ENCODE peak calls at places on chromosome 5, in six cellular contexts. C is CD8-positive, alpha-beta T cell; J is fibroblast of lung; U is thyroid gland; V is kidney; W is pancreas. X is an unnamed sample. For H3K4me1, the result is how much of the 10 kb centered on the place peaks cover.

GRCh38 chr5:158740358-158740757 is 359.4 kb downstream of the EBF1 start:
- DNase-seq in C (no peak), J (no peak), U (no peak), V (no peak), W (no peak), X (no peak)

GRCh38 chr5:58860680-58861079 is 277.8 kb downstream of the RAB3C start:
- DNase-seq in C (no peak), J (peak), U (no peak), V (no peak), W (no peak), X (no peak)

GRCh38 chr5:163712011-163712410 is 206.6 kb downstream of the MAT2B start:
- DNase-seq in C (no peak), J (no peak), U (no peak), V (no peak), W (no peak), X (no peak)

GRCh38 chr5:11620172-11620571 is 284.1 kb downstream of the CTNND2 start:
- DNase-seq in C (no peak), J (no peak), U (no peak), V (no peak), W (no peak), X (no peak)

GRCh38 chr5:39283231-39283818 is 64.0 kb upstream of the FYB1 start:
- DNase-seq in C (peak), J (peak), U (peak), V (no peak), W (no peak), X (peak)

GRCh38 chr5:43042176-43042625 is 2.1 kb upstream of the ANXA2R start:
- DNase-seq in C (peak), J (peak), U (peak), V (peak), W (peak), X (no peak)

GRCh38 chr5:138989720-138990119 is 114.6 kb upstream of the LRRTM2 start:
- DNase-seq in C (no peak), J (peak), U (no peak), V (no peak), W (no peak), X (no peak)

GRCh38 chr5:131268758-131269370 is 5.0 kb downstream of the CDC42SE2 start:
- DNase-seq in C (no peak), J (peak), U (peak), V (no peak), W (no peak), X (no peak)

GRCh38 chr5:72849546-72849945 is 33.1 kb downstream of the TNPO1 start:
- DNase-seq in C (no peak), J (no peak), U (no peak), V (no peak), W (no peak), X (no peak)

GRCh38 chr5:15807861-15808260 is 307.9 kb downstream of the FBXL7 start:
- DNase-seq in C (no peak), J (peak), U (no peak), V (no peak), W (no peak), X (no peak)

GRCh38 chr5:147276497-147276896 is 41.7 kb downstream of the STK32A start:
- DNase-seq in C (no peak), J (no peak), U (no peak), V (no peak), W (no peak), X (no peak)

GRCh38 chr5:1834022-1834551 is 32.9 kb downstream of the NDUFS6 start:
- DNase-seq in C (no peak), J (no peak), U (no peak), V (peak), W (no peak), X (no peak)

GRCh38 chr5:169458269-169458668 is 125.3 kb upstream of the SPDL1 start:
- DNase-seq in C (no peak), J (no peak), U (no peak), V (no peak), W (no peak), X (peak)

GRCh38 chr5:179870403-179870903 is 11.8 kb upstream of the MRNIP start:
- DNase-seq in C (no peak), J (peak), U (peak), V (peak), W (peak), X (peak)

GRCh38 chr5:124059200-124059599 is 547.2 kb downstream of the CSNK1G3 start:
- DNase-seq in C (no peak), J (no peak), U (no peak), V (no peak), W (no peak), X (no peak)

DNA sequence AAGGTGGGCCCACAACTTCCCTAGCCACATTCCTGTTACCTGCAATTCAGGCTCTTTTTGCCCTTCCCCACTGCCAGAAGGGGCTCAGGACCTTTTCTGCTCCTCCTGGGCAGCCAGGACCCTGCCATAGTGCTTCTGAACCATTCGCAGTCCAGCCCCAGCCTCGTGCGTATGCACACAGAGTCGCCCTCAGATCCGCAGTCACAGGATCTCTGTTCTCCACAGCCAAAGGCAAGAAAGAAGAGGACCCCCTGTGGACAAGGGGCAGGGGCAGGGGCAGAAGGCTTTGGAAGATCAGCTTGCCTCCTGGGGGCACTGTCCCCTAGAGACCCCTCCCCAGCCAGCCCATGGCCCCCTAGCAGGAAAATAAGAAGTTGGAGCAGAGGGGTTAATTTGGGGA is 82.8 kb downstream of the PCDH1 start:
- DNase-seq in C (no peak), J (no peak), U (no peak), V (no peak), W (no peak), X (no peak)
- H3K4me1 ChIP-seq in C (under half), J (under half), U (under half), V (under half), W (under half), X (under half)

GRCh38 chr5:126595486-126596083 is 566 bp upstream of the ALDH7A1 start:
- DNase-seq in C (no peak), J (no peak), U (no peak), V (no peak), W (no peak), X (no peak)

GRCh38 chr5:126603402-126603991 is 2.8 kb downstream of the PHAX start:
- DNase-seq in C (no peak), J (no peak), U (no peak), V (no peak), W (no peak), X (no peak)

GRCh38 chr5:126597156-126597555 is 2.1 kb upstream of the ALDH7A1 start:
- DNase-seq in C (no peak), J (peak), U (no peak), V (no peak), W (no peak), X (no peak)

GRCh38 chr5:126600631-126601511 is at the start of gene PHAX:
- DNase-seq in C (peak), J (peak), U (peak), V (peak), W (peak), X (no peak)

DNA sequence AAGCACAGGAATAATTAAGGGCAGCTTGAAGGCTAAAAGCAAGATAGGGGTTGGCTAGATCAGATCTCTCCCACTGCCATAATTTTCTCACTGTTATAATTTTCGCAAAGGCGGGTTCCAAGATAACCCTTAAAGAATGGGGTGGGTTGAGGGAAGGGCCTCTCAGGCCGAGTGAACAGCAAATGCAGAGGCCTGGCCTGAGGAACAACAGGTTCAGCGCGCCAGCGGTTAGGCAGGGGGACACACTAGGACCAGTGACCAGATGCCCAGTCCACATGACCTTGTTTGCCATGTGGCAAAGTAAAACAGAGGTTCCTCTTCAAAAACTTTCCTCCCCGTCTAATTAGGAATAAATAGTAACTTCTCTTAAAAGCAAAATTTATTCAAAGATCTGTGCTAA is 1.2 kb upstream of the PHAX start:
- DNase-seq in C (no peak), J (no peak), U (no peak), V (no peak), W (no peak), X (no peak)
- H3K27ac ChIP-seq in C (no peak), J (no peak), U (no peak), V (no peak), W (no peak), X (no peak)

GRCh38 chr5:17223375-17224185 is 6.1 kb downstream of the BASP1 start:
- DNase-seq in C (no peak), J (no peak), U (no peak), V (no peak), W (no peak), X (no peak)

GRCh38 chr5:17224858-17225436 is 7.5 kb downstream of the BASP1 start:
- DNase-seq in C (no peak), J (no peak), U (no peak), V (no peak), W (no peak), X (no peak)

GRCh38 chr5:17222679-17223078 is 5.2 kb downstream of the BASP1 start:
- DNase-seq in C (no peak), J (no peak), U (no peak), V (no peak), W (no peak), X (no peak)

GRCh38 chr5:17227868-17228267 is 10.4 kb downstream of the BASP1 start:
- DNase-seq in C (no peak), J (no peak), U (no peak), V (no peak), W (no peak), X (no peak)

DNA sequence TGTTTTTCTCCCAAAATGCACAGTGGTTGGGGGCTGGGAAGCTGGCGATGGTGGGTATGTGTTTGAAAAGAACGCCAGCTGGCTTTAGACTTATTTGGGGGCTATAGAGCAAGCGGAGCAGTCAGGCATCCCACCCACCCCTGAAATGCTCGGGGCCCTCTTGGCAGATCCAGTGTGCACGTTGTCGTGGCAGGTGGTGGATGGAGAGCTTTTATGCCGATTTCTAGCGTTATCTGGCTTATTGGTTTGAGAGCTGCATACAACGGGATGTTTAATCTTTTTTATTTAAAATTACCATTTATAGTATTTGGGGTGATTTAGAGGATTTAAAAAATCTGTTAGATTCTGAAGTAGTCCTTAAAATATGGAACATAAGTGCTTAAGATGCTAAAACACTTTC is 8.1 kb downstream of the BASP1 start:
- DNase-seq in C (no peak), J (no peak), U (no peak), V (no peak), W (no peak), X (no peak)
- H3K4me1 ChIP-seq in C (under half), J (under half), U (under half), V (under half), W (under half), X (under half)

DNA sequence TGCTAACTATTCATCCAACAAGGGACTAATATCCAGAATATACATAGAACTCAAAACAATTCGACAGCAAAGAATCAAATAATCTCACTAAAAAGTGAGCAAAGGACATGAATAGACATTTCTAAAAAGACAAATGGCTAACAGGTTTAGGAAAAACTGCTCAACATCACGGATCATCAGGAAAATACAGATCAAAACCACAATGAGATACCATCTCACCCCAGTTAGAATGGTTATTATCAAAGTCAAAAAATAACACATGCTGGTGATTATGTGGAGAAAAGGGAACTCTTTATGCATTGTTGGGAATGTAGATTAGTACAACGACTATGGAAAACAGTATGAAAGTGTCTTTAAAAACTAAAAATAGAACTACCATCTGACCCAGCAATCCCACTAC is 150.1 kb downstream of the DEPDC1B start:
- DNase-seq in C (no peak), J (no peak), U (no peak), V (no peak), W (no peak), X (no peak)
- H3K27ac ChIP-seq in C (no peak), J (no peak), U (no peak), V (no peak), W (no peak), X (no peak)

GRCh38 chr5:97752871-97753270 is 569.8 kb upstream of the RIOK2 start:
- DNase-seq in C (no peak), J (no peak), U (no peak), V (no peak), W (no peak), X (no peak)
- H3K4me1 ChIP-seq in C (under half), J (under half), U (under half), V (under half), W (under half), X (under half)

DNA sequence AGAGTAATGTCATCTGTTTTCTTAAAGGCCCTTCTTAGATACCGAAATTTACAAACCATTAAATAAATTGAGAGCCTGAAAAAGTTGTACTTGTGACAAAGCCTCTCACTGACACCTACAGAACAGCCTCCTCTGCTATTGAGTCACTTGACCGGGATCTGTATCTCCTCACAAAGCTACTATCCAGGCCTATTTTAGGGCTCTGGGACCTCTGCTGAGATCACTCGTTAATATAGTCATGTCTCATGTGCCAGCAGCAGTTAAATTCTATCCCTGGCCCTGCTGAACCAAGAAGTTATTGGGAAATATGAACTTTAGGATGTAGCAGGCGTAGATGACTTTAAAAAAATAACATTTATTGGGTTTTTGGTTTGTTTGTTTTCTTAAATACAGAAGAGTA is 31.1 kb downstream of the FBXO38 start:
- DNase-seq in C (no peak), J (no peak), U (no peak), V (no peak), W (no peak), X (no peak)
- H3K27ac ChIP-seq in C (no peak), J (no peak), U (no peak), V (no peak), W (no peak), X (no peak)

GRCh38 chr5:119285070-119285916 is 70.5 kb upstream of the TNFAIP8 start:
- DNase-seq in C (no peak), J (no peak), U (no peak), V (no peak), W (no peak), X (no peak)

GRCh38 chr5:119288364-119289047 is 67.3 kb upstream of the TNFAIP8 start:
- DNase-seq in C (no peak), J (peak), U (no peak), V (no peak), W (no peak), X (no peak)

GRCh38 chr5:119289413-119289812 is 66.4 kb upstream of the TNFAIP8 start:
- DNase-seq in C (no peak), J (no peak), U (no peak), V (no peak), W (no peak), X (no peak)

GRCh38 chr5:119286516-119287488 is 69.0 kb upstream of the TNFAIP8 start:
- DNase-seq in C (no peak), J (no peak), U (no peak), V (no peak), W (no peak), X (no peak)

DNA sequence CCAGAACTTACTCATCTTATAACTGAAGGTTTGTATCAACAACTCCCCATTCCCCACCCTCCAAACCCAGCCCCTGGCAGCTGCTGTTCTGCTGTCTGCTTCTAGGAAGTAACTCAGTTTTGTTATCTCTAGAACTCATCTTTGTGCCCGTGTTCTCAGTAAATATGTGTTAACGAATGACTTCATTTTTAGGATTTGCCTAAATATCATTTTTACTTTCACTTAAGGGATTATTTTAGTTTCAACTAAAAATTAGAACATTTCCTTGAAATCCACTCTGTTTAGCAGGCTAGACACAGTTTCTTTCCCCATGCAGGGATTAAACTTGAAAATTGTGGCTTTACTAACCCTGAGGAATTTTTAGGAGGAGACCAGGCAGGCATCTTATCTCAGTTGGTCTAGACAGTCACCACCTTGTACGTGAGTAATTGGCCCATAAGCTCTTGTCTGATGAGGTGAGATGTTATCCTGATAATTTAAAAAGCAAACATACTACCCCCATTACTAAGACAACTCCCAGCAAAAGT is 68.2 kb upstream of the TNFAIP8 start:
- DNase-seq in C (peak), J (no peak), U (no peak), V (no peak), W (no peak), X (no peak)
- H3K4me1 ChIP-seq in C (half or more), J (under half), U (under half), V (under half), W (half or more), X (under half)

GRCh38 chr5:177511181-177511580 is 1.6 kb upstream of the DOK3 start:
- DNase-seq in C (no peak), J (no peak), U (no peak), V (no peak), W (peak), X (no peak)
- H3K27ac ChIP-seq in C (no peak), J (no peak), U (no peak), V (no peak), W (peak), X (no peak)

DNA sequence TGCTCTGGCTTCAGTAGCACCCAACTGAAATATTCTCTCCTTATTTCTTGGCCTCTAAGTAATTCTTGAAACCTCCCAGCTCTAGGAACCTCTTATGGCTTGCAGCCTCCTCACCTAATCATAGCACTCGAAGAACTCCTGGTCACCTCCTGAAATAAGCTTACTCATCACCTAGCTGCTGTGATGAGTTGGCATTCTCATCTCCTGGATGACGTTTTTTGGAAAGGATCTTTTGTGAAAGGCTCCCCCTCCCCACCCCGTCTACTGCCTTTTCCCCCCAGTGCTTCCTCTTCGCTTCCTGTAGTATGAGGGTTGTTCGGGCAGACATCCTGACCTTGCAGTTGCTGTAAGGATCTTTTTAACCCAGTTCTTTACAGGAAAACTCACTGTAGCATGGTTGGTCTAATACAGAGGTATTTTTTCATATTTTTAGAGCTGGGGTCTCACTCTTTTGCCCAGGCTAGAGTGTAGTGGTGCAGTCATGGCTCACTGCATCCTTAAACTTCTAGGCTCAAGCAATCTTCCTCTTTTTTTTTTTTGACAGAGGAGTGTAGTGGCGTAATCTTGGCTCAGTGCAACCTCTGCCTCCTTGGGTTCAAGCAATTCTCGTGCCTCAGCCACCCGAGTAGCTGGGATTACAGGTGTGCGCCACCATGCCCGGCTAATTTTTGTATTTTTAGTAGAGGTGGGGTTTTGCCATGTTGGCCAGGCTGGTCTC is 41.8 kb downstream of the ARHGAP26 start:
- DNase-seq in C (no peak), J (no peak), U (no peak), V (no peak), W (no peak), X (no peak)
- H3K4me1 ChIP-seq in C (under half), J (under half), U (under half), V (under half), W (under half), X (under half)